ENCODE peak calls at places on chromosomes 7 and 10, in five cellular contexts. Q is NCI-H460; V is stimulated activated CD8-positive, alpha-beta memory T cell treated with anti-CD3 and anti-CD28 coated beads, Interleukin-7, amount 100 ng/mL, for 48 hours; D is DMS153; L is aorta. K is an unnamed sample.

GRCh38 chr7:79620291-79620690 is 166.8 kb upstream of the MAGI2 start:
- DNase-seq in L (no peak), V (no peak), D (no peak), Q (no peak), K (no peak)

GRCh38 chr7:132485136-132485535 is 91.1 kb downstream of the PLXNA4 start:
- DNase-seq in V (no peak), D (peak), Q (no peak), L (peak), K (no peak)

GRCh38 chr7:51316262-51316665 is 345 bp downstream of the COBL start:
- DNase-seq in Q (no peak), V (no peak), L (no peak), D (peak), K (no peak)

GRCh38 chr10:96276426-96276825 is 5.1 kb upstream of the BLNK start:
- DNase-seq in V (no peak), D (no peak), L (no peak), Q (no peak), K (no peak)

GRCh38 chr7:33062023-33062781 is at the start of gene NT5C3A:
- DNase-seq in Q (peak), D (peak), V (peak), L (peak), K (peak)

GRCh38 chr7:44748948-44749731 is 493 bp downstream of the ZMIZ2 start:
- DNase-seq in D (peak), V (no peak), Q (no peak), L (peak), K (no peak)

GRCh38 chr7:105838273-105839141 is 37.9 kb downstream of the ATXN7L1 start:
- DNase-seq in L (no peak), V (no peak), D (peak), Q (no peak), K (no peak)

GRCh38 chr7:106054133-106054532 is 58.0 kb downstream of the SYPL1 start:
- DNase-seq in D (no peak), L (no peak), Q (no peak), V (no peak), K (no peak)

GRCh38 chr7:151686016-151686766 is 166.5 kb upstream of the RHEB start:
- DNase-seq in D (no peak), L (peak), V (no peak), Q (no peak), K (no peak)

GRCh38 chr10:49164587-49165188 is 23.5 kb downstream of the TMEM273 start:
- DNase-seq in L (no peak), D (no peak), V (no peak), Q (no peak), K (no peak)

GRCh38 chr7:44116087-44116788 is 7.1 kb downstream of the POLD2 start:
- DNase-seq in Q (no peak), D (no peak), L (peak), V (no peak), K (no peak)

GRCh38 chr7:31192996-31193395 is 140.9 kb downstream of the ADCYAP1R1 start:
- DNase-seq in L (peak), Q (peak), D (peak), V (no peak), K (no peak)

GRCh38 chr7:85023066-85023687 is 163.7 kb downstream of the SEMA3D start:
- DNase-seq in V (no peak), D (no peak), Q (peak), L (no peak), K (no peak)

GRCh38 chr10:523925-524324 is 165.5 kb downstream of the DIP2C start:
- DNase-seq in L (no peak), Q (no peak), D (no peak), V (no peak), K (no peak)

GRCh38 chr7:140230517-140230861 is 53.7 kb upstream of the KDM7A start:
- DNase-seq in V (peak), Q (no peak), D (no peak), L (peak), K (peak)

GRCh38 chr7:130371059-130371458 is 9.2 kb upstream of the CPA1 start:
- DNase-seq in V (no peak), D (no peak), Q (no peak), L (peak), K (no peak)

GRCh38 chr7:28964056-28964455 is 5.9 kb upstream of the TRIL start:
- DNase-seq in Q (no peak), D (no peak), L (no peak), V (no peak), K (no peak)

GRCh38 chr10:97029271-97029670 is 156.5 kb downstream of the SLIT1 start:
- DNase-seq in Q (no peak), D (no peak), V (no peak), L (no peak), K (no peak)

GRCh38 chr10:104143829-104144228 is 21.9 kb downstream of the SFR1 start:
- DNase-seq in Q (no peak), D (no peak), V (no peak), L (no peak), K (no peak)

GRCh38 chr7:29485376-29486190 is 78.1 kb upstream of the PRR15 start:
- DNase-seq in Q (no peak), L (no peak), D (peak), V (no peak), K (no peak)

GRCh38 chr7:106003525-106004064 is 40.5 kb downstream of the CDHR3 start:
- DNase-seq in D (no peak), V (no peak), L (no peak), Q (no peak), K (no peak)

GRCh38 chr7:30888783-30889182 is 22.9 kb upstream of the AQP1 start:
- DNase-seq in Q (no peak), V (no peak), L (no peak), D (no peak), K (no peak)

GRCh38 chr10:115335366-115335765 is 242.2 kb downstream of the ATRNL1 start:
- DNase-seq in Q (no peak), D (no peak), V (no peak), L (no peak), K (no peak)

GRCh38 chr7:25860206-25860881 is 291.7 kb upstream of the NFE2L3 start:
- DNase-seq in L (no peak), V (no peak), D (peak), Q (no peak), K (no peak)

GRCh38 chr7:41065663-41066062 is 637.2 kb downstream of the INHBA start:
- DNase-seq in D (peak), Q (no peak), L (no peak), V (no peak), K (no peak)

GRCh38 chr7:5634107-5634950 is 147.1 kb downstream of the RNF216 start:
- DNase-seq in Q (no peak), D (no peak), V (no peak), L (peak), K (peak)

GRCh38 chr7:139358541-139359365 is 941 bp upstream of the LUC7L2 start:
- DNase-seq in V (no peak), D (no peak), Q (peak), L (no peak), K (no peak)

GRCh38 chr10:78185693-78186055 is 152.0 kb downstream of the RPS24 start:
- DNase-seq in L (peak), Q (no peak), V (no peak), D (no peak), K (no peak)

GRCh38 chr10:12534824-12535223 is 185.5 kb downstream of the CAMK1D start:
- DNase-seq in L (no peak), D (no peak), V (peak), Q (no peak), K (no peak)

GRCh38 chr7:121062684-121063279 is 74.3 kb downstream of the CPED1 start:
- DNase-seq in D (no peak), Q (no peak), V (no peak), L (no peak), K (no peak)

GRCh38 chr7:17971392-17971791 is 31.1 kb upstream of the SNX13 start:
- DNase-seq in L (no peak), V (no peak), D (no peak), Q (no peak), K (no peak)

GRCh38 chr7:120716306-120716705 is 141.6 kb downstream of the TSPAN12 start:
- DNase-seq in D (no peak), Q (no peak), V (no peak), L (no peak), K (no peak)

GRCh38 chr10:26890956-26891355 is 30.2 kb upstream of the ABI1 start:
- DNase-seq in L (peak), D (no peak), Q (peak), V (peak), K (no peak)

GRCh38 chr7:1290262-1291039 is 57.8 kb downstream of the UNCX start:
- DNase-seq in V (peak), Q (peak), D (peak), L (peak), K (no peak)

GRCh38 chr10:44983895-44984278 is 5.3 kb upstream of the DEPP1 start:
- DNase-seq in V (no peak), D (no peak), Q (no peak), L (peak), K (peak)

GRCh38 chr7:22113041-22113440 is 167.3 kb upstream of the CDCA7L start:
- DNase-seq in L (no peak), V (no peak), D (no peak), Q (no peak), K (no peak)

GRCh38 chr10:118621304-118621942 is 26.0 kb upstream of the PRLHR start:
- DNase-seq in V (no peak), L (no peak), Q (no peak), D (no peak), K (no peak)

GRCh38 chr10:89241491-89242339 is 9.9 kb downstream of the LIPA start:
- DNase-seq in V (no peak), L (no peak), D (no peak), Q (no peak), K (no peak)